ENCODE peak calls at places on chromosomes 13 and 19, in ten cellular contexts. D is fibroblast of pulmonary artery; W is WERI-Rb-1; B is foreskin keratinocyte; J is MM.1S; N is dorsolateral prefrontal cortex; R is brain microvascular endothelial cell; I is GM12865; A is CD4-positive, alpha-beta T cell; M is AG09309. F is an unnamed sample.

GRCh38 chr13:112442483-112443090 is 66.4 kb downstream of the SPACA7 start:
- DNase-seq in D (peak), W (no peak), B (no peak), J (no peak), N (no peak), R (no peak), I (no peak), A (no peak), M (no peak), F (no peak)

GRCh38 chr19:29277107-29277506 is 64.2 kb upstream of the UQCRFS1 start:
- DNase-seq in D (no peak), W (no peak), B (no peak), J (peak), N (peak), R (no peak), I (peak), A (peak), M (no peak), F (peak)

GRCh38 chr19:29640231-29640630 is 25.0 kb upstream of the PLEKHF1 start:
- DNase-seq in D (no peak), W (no peak), B (no peak), J (no peak), N (no peak), R (no peak), I (no peak), A (no peak), M (no peak), F (no peak)

GRCh38 chr19:39170398-39171231 is 26.1 kb upstream of the NCCRP1 start:
- DNase-seq in D (no peak), W (no peak), B (no peak), J (no peak), N (no peak), R (no peak), I (no peak), A (no peak), M (no peak), F (no peak)

GRCh38 chr13:75052616-75053015 is 429.4 kb downstream of the TBC1D4 start:
- DNase-seq in D (no peak), W (no peak), B (no peak), J (no peak), N (no peak), R (no peak), I (no peak), A (no peak), M (no peak), F (no peak)

GRCh38 chr13:106349080-106349841 is 186.2 kb downstream of the EFNB2 start:
- DNase-seq in D (no peak), W (no peak), B (peak), J (no peak), N (peak), R (peak), I (no peak), A (no peak), M (no peak), F (no peak)

GRCh38 chr13:39516140-39516539 is 86.9 kb downstream of the LHFPL6 start:
- DNase-seq in D (no peak), W (peak), B (peak), J (no peak), N (no peak), R (no peak), I (no peak), A (no peak), M (no peak), F (no peak)

GRCh38 chr19:3671680-3672574 is 28.3 kb downstream of the PIP5K1C start:
- DNase-seq in D (peak), W (no peak), B (no peak), J (no peak), N (no peak), R (no peak), I (no peak), A (no peak), M (no peak), F (peak)

GRCh38 chr19:17326595-17326966 is 8.1 kb downstream of the ANO8 start:
- DNase-seq in D (no peak), W (no peak), B (peak), J (no peak), N (no peak), R (no peak), I (no peak), A (no peak), M (no peak), F (no peak)

GRCh38 chr13:76512676-76513277 is 373.4 kb downstream of the KCTD12 start:
- DNase-seq in D (peak), W (no peak), B (peak), J (no peak), N (no peak), R (peak), I (no peak), A (no peak), M (peak), F (no peak)

GRCh38 chr13:95403349-95404140 is 102.3 kb upstream of the ABCC4 start:
- DNase-seq in D (no peak), W (no peak), B (no peak), J (no peak), N (no peak), R (no peak), I (peak), A (no peak), M (no peak), F (no peak)

GRCh38 chr13:38473305-38473704 is 123.7 kb downstream of the UFM1 start:
- DNase-seq in D (no peak), W (no peak), B (no peak), J (no peak), N (no peak), R (no peak), I (no peak), A (no peak), M (no peak), F (no peak)

GRCh38 chr19:13098291-13099072 is 4.2 kb downstream of the LYL1 start:
- DNase-seq in D (peak), W (no peak), B (no peak), J (no peak), N (no peak), R (no peak), I (no peak), A (no peak), M (no peak), F (no peak)

GRCh38 chr19:13965926-13966683 is 13.8 kb downstream of the DCAF15 start:
- DNase-seq in D (no peak), W (no peak), B (no peak), J (no peak), N (no peak), R (no peak), I (no peak), A (no peak), M (no peak), F (no peak)

GRCh38 chr19:27828781-27829275 is 1384.1 kb downstream of the UQCRFS1 start:
- DNase-seq in D (no peak), W (no peak), B (no peak), J (no peak), N (no peak), R (no peak), I (no peak), A (no peak), M (no peak), F (no peak)

GRCh38 chr19:55369651-55370304 is 485 bp downstream of the IL11 start:
- DNase-seq in D (peak), W (peak), B (peak), J (no peak), N (no peak), R (peak), I (no peak), A (no peak), M (no peak), F (no peak)

GRCh38 chr19:4064551-4065260 is 2.0 kb downstream of the ZBTB7A start:
- DNase-seq in D (no peak), W (peak), B (no peak), J (no peak), N (peak), R (no peak), I (peak), A (peak), M (no peak), F (peak)

GRCh38 chr13:113837554-113838355 is 26.1 kb downstream of the GAS6 start:
- DNase-seq in D (peak), W (peak), B (peak), J (no peak), N (peak), R (peak), I (peak), A (no peak), M (peak), F (no peak)

GRCh38 chr13:20988033-20988908 is 73.1 kb downstream of the LATS2 start:
- DNase-seq in D (no peak), W (no peak), B (no peak), J (no peak), N (no peak), R (no peak), I (no peak), A (no peak), M (no peak), F (no peak)

GRCh38 chr19:3142292-3142670 is 6.4 kb downstream of the GNA15 start:
- DNase-seq in D (peak), W (no peak), B (peak), J (no peak), N (no peak), R (peak), I (no peak), A (no peak), M (no peak), F (no peak)

GRCh38 chr13:69706807-69707206 is 400.8 kb upstream of the ATXN8OS start:
- DNase-seq in D (no peak), W (no peak), B (no peak), J (no peak), N (no peak), R (no peak), I (no peak), A (no peak), M (no peak), F (no peak)

GRCh38 chr19:10395003-10395402 is 8.3 kb downstream of the CDC37 start:
- DNase-seq in D (no peak), W (no peak), B (no peak), J (no peak), N (no peak), R (no peak), I (no peak), A (no peak), M (no peak), F (peak)
- TF ChIP-seq CTCF in D (no peak), W (no peak), B (no peak), J (no peak), N (no peak), R (no peak), I (no peak), A (no peak), M (no peak), F (no peak)

GRCh38 chr19:47691782-47692181 is 21.4 kb upstream of the EHD2 start:
- DNase-seq in D (no peak), W (no peak), B (no peak), J (no peak), N (no peak), R (no peak), I (no peak), A (no peak), M (no peak), F (no peak)

GRCh38 chr19:47694466-47695273 is 18.6 kb upstream of the EHD2 start:
- DNase-seq in D (no peak), W (peak), B (no peak), J (no peak), N (no peak), R (no peak), I (no peak), A (no peak), M (no peak), F (no peak)

GRCh38 chr19:47693903-47694302 is 19.3 kb upstream of the EHD2 start:
- DNase-seq in D (no peak), W (no peak), B (no peak), J (no peak), N (no peak), R (no peak), I (no peak), A (no peak), M (no peak), F (no peak)

GRCh38 chr19:47695533-47696262 is 17.5 kb upstream of the EHD2 start:
- DNase-seq in D (no peak), W (no peak), B (no peak), J (no peak), N (no peak), R (no peak), I (no peak), A (no peak), M (no peak), F (no peak)

GRCh38 chr19:47693489-47693888 is 19.7 kb upstream of the EHD2 start:
- DNase-seq in D (no peak), W (no peak), B (no peak), J (no peak), N (no peak), R (no peak), I (no peak), A (no peak), M (no peak), F (no peak)
- TF ChIP-seq CTCF in D (no peak), W (no peak), B (peak), J (no peak), N (no peak), R (peak), I (no peak), A (no peak), M (no peak), F (no peak)

GRCh38 chr19:49432141-49433073 is 7.2 kb downstream of the GFY start:
- DNase-seq in D (no peak), W (no peak), B (no peak), J (no peak), N (no peak), R (no peak), I (peak), A (no peak), M (no peak), F (peak)

GRCh38 chr19:49428547-49429451 is 3.6 kb downstream of the GFY start:
- DNase-seq in D (no peak), W (peak), B (no peak), J (no peak), N (no peak), R (no peak), I (no peak), A (no peak), M (no peak), F (no peak)

GRCh38 chr19:49430172-49430677 is 5.0 kb downstream of the GFY start:
- DNase-seq in D (no peak), W (no peak), B (no peak), J (no peak), N (no peak), R (no peak), I (no peak), A (no peak), M (no peak), F (no peak)

GRCh38 chr19:49431330-49431749 is 6.2 kb downstream of the GFY start:
- DNase-seq in D (no peak), W (peak), B (no peak), J (no peak), N (no peak), R (no peak), I (no peak), A (no peak), M (no peak), F (peak)

GRCh38 chr19:49430678-49431329 is 5.6 kb downstream of the GFY start:
- DNase-seq in D (no peak), W (no peak), B (no peak), J (no peak), N (peak), R (no peak), I (no peak), A (no peak), M (no peak), F (peak)
- TF ChIP-seq CTCF in D (peak), W (peak), B (peak), J (peak), N (peak), R (peak), I (peak), A (peak), M (peak), F (no peak)

DNA sequence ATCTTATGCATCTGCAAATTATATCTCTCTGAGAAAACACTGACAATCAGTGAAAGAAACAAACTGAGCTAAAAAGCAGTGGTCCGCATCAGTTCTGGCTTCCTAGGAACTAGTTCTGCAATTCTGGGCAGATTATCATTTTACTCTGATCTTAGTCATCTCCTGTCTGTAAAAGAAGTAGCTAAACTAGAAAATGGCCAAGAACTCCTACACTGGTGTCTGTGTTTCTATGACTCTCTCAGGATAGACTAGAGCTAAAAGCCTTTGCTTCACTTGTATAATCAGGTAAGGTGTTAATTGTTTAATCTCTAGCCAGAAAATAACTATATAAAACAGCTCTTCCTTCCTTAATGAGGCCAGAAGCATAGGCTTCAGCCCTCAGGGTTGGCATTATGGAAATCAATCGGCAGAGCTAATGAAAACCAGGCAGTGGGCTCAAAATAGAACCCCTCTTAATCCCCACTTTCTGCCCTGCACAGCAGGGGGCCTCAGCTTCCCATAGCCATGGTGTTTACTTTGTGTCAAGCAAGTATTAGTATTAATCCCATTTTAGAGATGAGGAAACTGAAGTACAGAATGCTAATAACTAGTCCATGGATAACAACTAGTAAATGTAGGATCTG is 459.2 kb downstream of the FGF14 start:
- DNase-seq in D (no peak), W (peak), B (no peak), J (no peak), N (no peak), R (no peak), I (no peak), A (no peak), M (no peak), F (no peak)
- TF ChIP-seq CTCF in D (no peak), W (peak), B (peak), J (no peak), N (no peak), R (peak), I (no peak), A (no peak), M (no peak), F (peak)

GRCh38 chr19:15419413-15420025 is 731 bp upstream of the AKAP8L start:
- DNase-seq in D (peak), W (no peak), B (no peak), J (no peak), N (no peak), R (no peak), I (no peak), A (no peak), M (no peak), F (no peak)

GRCh38 chr19:15417699-15418098 is 1.1 kb downstream of the AKAP8L start:
- DNase-seq in D (peak), W (peak), B (no peak), J (no peak), N (no peak), R (no peak), I (no peak), A (no peak), M (no peak), F (no peak)

GRCh38 chr19:15418112-15418587 is 638 bp downstream of the AKAP8L start:
- DNase-seq in D (peak), W (peak), B (peak), J (no peak), N (no peak), R (peak), I (no peak), A (no peak), M (no peak), F (no peak)

GRCh38 chr19:15421136-15421535 is 2.3 kb upstream of the AKAP8L start:
- DNase-seq in D (no peak), W (no peak), B (no peak), J (no peak), N (no peak), R (no peak), I (no peak), A (no peak), M (no peak), F (no peak)

DNA sequence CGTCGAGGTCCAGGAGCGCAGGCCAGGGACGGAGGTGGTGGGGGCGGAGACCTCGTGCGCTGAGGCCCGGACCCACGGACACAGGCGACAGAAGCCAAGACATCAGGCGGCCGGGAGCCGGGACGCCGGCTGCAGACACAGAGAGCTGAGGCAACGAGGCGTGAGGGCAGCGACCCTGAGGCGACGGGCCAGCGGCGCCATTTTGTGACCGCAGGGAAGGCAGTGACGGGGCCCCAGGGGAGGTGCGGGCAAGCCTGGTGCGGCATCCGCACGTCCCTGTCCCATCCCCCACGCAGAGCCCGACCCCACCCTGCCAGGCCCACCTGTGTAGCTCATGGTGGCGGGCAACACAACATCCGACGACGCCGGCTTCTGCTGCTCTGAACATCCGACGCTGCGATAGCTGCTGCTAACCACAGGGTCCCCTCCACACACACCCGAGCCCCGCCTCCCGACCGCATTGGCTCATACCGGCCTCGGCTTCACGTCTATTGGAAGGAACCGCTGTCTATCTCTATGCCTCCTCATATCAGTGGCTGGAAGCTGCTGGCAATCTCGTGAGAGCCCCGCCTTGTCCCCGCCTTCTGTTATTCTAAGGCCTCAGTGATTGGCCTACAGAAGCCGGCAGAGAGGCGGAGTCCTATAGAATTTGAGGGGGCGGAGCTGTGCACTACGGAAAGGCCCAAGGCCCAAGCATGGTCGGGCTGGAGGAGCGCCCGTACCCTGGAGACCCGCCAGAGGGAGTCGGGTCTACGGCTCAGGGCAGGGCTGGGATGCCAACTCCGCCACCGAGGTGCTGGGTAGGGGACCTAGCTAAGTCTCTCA is at the start of gene AKAP8L:
- DNase-seq in D (peak), W (peak), B (peak), J (peak), N (peak), R (peak), I (peak), A (peak), M (peak), F (peak)
- TF ChIP-seq CTCF in D (peak), W (peak), B (peak), J (peak), N (peak), R (peak), I (peak), A (peak), M (peak), F (peak)

GRCh38 chr19:46404039-46404883 is 9.1 kb downstream of the CCDC8 start:
- DNase-seq in D (peak), W (no peak), B (peak), J (no peak), N (no peak), R (no peak), I (no peak), A (no peak), M (no peak), F (no peak)
- TF ChIP-seq CTCF in D (no peak), W (no peak), B (no peak), J (no peak), N (no peak), R (no peak), I (no peak), A (no peak), M (peak), F (no peak)

F was measured in GM10248.